ENCODE peak calls at places on chromosome 6, in seven cellular contexts. One of them, this sample, is unnamed.

GRCh38 chr6:43436577-43437282 is 9.4 kb downstream of the ABCC10 start:
- DNase-seq in dermis blood vessel endothelial cell: peak
- DNase-seq in activated T-cell treated with anti-CD3 and anti-CD28 coated beads for 1 hour: no peak
- DNase-seq in non-pigmented ciliary epithelial cell: peak
- DNase-seq in T-helper 17 cell: no peak
- DNase-seq in H54: peak
- DNase-seq in stimulated activated CD4-positive, alpha-beta T cell treated with anti-CD3 and anti-CD28 coated beads, Interleukin-2, amount 100 ng/mL, for 48 hours: no peak
- DNase-seq in this sample: no peak

GRCh38 chr6:89895273-89895874 is 1.1 kb downstream of the GJA10 start:
- DNase-seq in non-pigmented ciliary epithelial cell: peak
- DNase-seq in activated T-cell treated with anti-CD3 and anti-CD28 coated beads for 1 hour: no peak
- DNase-seq in T-helper 17 cell: no peak
- DNase-seq in H54: peak
- DNase-seq in stimulated activated CD4-positive, alpha-beta T cell treated with anti-CD3 and anti-CD28 coated beads, Interleukin-2, amount 100 ng/mL, for 48 hours: no peak
- DNase-seq in dermis blood vessel endothelial cell: peak
- DNase-seq in this sample: no peak

GRCh38 chr6:134980846-134981245 is 30.9 kb upstream of the ALDH8A1 start:
- DNase-seq in H54: no peak
- DNase-seq in stimulated activated CD4-positive, alpha-beta T cell treated with anti-CD3 and anti-CD28 coated beads, Interleukin-2, amount 100 ng/mL, for 48 hours: no peak
- DNase-seq in activated T-cell treated with anti-CD3 and anti-CD28 coated beads for 1 hour: no peak
- DNase-seq in non-pigmented ciliary epithelial cell: no peak
- DNase-seq in T-helper 17 cell: no peak
- DNase-seq in dermis blood vessel endothelial cell: no peak
- DNase-seq in this sample: no peak

GRCh38 chr6:4308354-4308753 is 173.0 kb upstream of the ECI2 start:
- DNase-seq in H54: no peak
- DNase-seq in non-pigmented ciliary epithelial cell: no peak
- DNase-seq in activated T-cell treated with anti-CD3 and anti-CD28 coated beads for 1 hour: no peak
- DNase-seq in T-helper 17 cell: no peak
- DNase-seq in dermis blood vessel endothelial cell: no peak
- DNase-seq in stimulated activated CD4-positive, alpha-beta T cell treated with anti-CD3 and anti-CD28 coated beads, Interleukin-2, amount 100 ng/mL, for 48 hours: no peak
- DNase-seq in this sample: no peak

GRCh38 chr6:15260099-15260821 is 14.4 kb downstream of the JARID2 start:
- DNase-seq in T-helper 17 cell: no peak
- DNase-seq in H54: no peak
- DNase-seq in stimulated activated CD4-positive, alpha-beta T cell treated with anti-CD3 and anti-CD28 coated beads, Interleukin-2, amount 100 ng/mL, for 48 hours: no peak
- DNase-seq in dermis blood vessel endothelial cell: no peak
- DNase-seq in activated T-cell treated with anti-CD3 and anti-CD28 coated beads for 1 hour: no peak
- DNase-seq in non-pigmented ciliary epithelial cell: peak
- DNase-seq in this sample: no peak

GRCh38 chr6:42007753-42008528 is 42.4 kb upstream of the TAF8 start:
- DNase-seq in dermis blood vessel endothelial cell: no peak
- DNase-seq in activated T-cell treated with anti-CD3 and anti-CD28 coated beads for 1 hour: peak
- DNase-seq in H54: no peak
- DNase-seq in T-helper 17 cell: no peak
- DNase-seq in non-pigmented ciliary epithelial cell: no peak
- DNase-seq in stimulated activated CD4-positive, alpha-beta T cell treated with anti-CD3 and anti-CD28 coated beads, Interleukin-2, amount 100 ng/mL, for 48 hours: no peak
- DNase-seq in this sample: no peak

GRCh38 chr6:35427851-35428321 is 24.3 kb upstream of the FANCE start:
- DNase-seq in activated T-cell treated with anti-CD3 and anti-CD28 coated beads for 1 hour: no peak
- DNase-seq in T-helper 17 cell: no peak
- DNase-seq in non-pigmented ciliary epithelial cell: peak
- DNase-seq in H54: peak
- DNase-seq in stimulated activated CD4-positive, alpha-beta T cell treated with anti-CD3 and anti-CD28 coated beads, Interleukin-2, amount 100 ng/mL, for 48 hours: no peak
- DNase-seq in dermis blood vessel endothelial cell: peak
- DNase-seq in this sample: no peak

GRCh38 chr6:46997646-46998045 is 44.5 kb downstream of the ADGRF1 start:
- DNase-seq in T-helper 17 cell: no peak
- DNase-seq in stimulated activated CD4-positive, alpha-beta T cell treated with anti-CD3 and anti-CD28 coated beads, Interleukin-2, amount 100 ng/mL, for 48 hours: no peak
- DNase-seq in non-pigmented ciliary epithelial cell: no peak
- DNase-seq in H54: no peak
- DNase-seq in dermis blood vessel endothelial cell: no peak
- DNase-seq in activated T-cell treated with anti-CD3 and anti-CD28 coated beads for 1 hour: no peak
- DNase-seq in this sample: no peak

GRCh38 chr6:27452496-27452897 is 20.4 kb downstream of the ZNF184 start:
- DNase-seq in T-helper 17 cell: no peak
- DNase-seq in dermis blood vessel endothelial cell: peak
- DNase-seq in stimulated activated CD4-positive, alpha-beta T cell treated with anti-CD3 and anti-CD28 coated beads, Interleukin-2, amount 100 ng/mL, for 48 hours: no peak
- DNase-seq in H54: no peak
- DNase-seq in activated T-cell treated with anti-CD3 and anti-CD28 coated beads for 1 hour: no peak
- DNase-seq in non-pigmented ciliary epithelial cell: no peak
- DNase-seq in this sample: no peak

GRCh38 chr6:38239719-38240451 is 399.8 kb downstream of the BTBD9 start:
- DNase-seq in stimulated activated CD4-positive, alpha-beta T cell treated with anti-CD3 and anti-CD28 coated beads, Interleukin-2, amount 100 ng/mL, for 48 hours: no peak
- DNase-seq in T-helper 17 cell: no peak
- DNase-seq in dermis blood vessel endothelial cell: peak
- DNase-seq in H54: peak
- DNase-seq in non-pigmented ciliary epithelial cell: no peak
- DNase-seq in activated T-cell treated with anti-CD3 and anti-CD28 coated beads for 1 hour: no peak
- DNase-seq in this sample: no peak